ENCODE peak calls at places on chromosomes 4 and X, in four cellular contexts. B is cardiac muscle cell, Q is vagina, F is mammary epithelial cell. C is an unnamed sample. For H3K4me1, the result is how much of the 10 kb centered on the place peaks cover.

GRCh38 chrX:20693071-20693470 is 426.4 kb upstream of the RPS6KA3 start:
- DNase-seq in F (no peak), Q (no peak), B (no peak), C (no peak)

GRCh38 chr4:106096454-106096853 is 201.2 kb downstream of the NPNT start:
- DNase-seq in F (no peak), B (no peak), Q (no peak), C (no peak)

GRCh38 chrX:30278365-30278764 is 30.8 kb downstream of the NR0B1 start:
- DNase-seq in F (peak), Q (no peak), B (peak), C (no peak)

GRCh38 chr4:156505341-156505955 is 466.2 kb downstream of the PDGFC start:
- DNase-seq in Q (no peak), F (no peak), B (peak), C (peak)

GRCh38 chrX:47579537-47579936 is 2.7 kb upstream of the TIMP1 start:
- DNase-seq in F (no peak), B (peak), Q (peak), C (no peak)

GRCh38 chrX:134764202-134764785 is 106.0 kb upstream of the PLAC1 start:
- DNase-seq in F (peak), B (peak), Q (no peak), C (no peak)

GRCh38 chr4:11368701-11369115 is 60.0 kb downstream of the HS3ST1 start:
- DNase-seq in B (no peak), F (no peak), Q (no peak), C (no peak)

GRCh38 chr4:114598191-114599121 is at the start of gene UGT8:
- DNase-seq in Q (no peak), B (peak), F (peak), C (peak)

GRCh38 chr4:171629182-171629581 is 184.0 kb upstream of the GALNTL6 start:
- DNase-seq in B (no peak), Q (no peak), F (no peak), C (no peak)

GRCh38 chrX:24647257-24648058 is at the start of gene PCYT1B:
- DNase-seq in B (peak), Q (no peak), F (peak), C (peak)

GRCh38 chr4:168203233-168203911 is 111.0 kb downstream of the ANXA10 start:
- DNase-seq in Q (no peak), B (no peak), F (no peak), C (no peak)

GRCh38 chrX:137212078-137212632 is 178.4 kb upstream of the GPR101 start:
- DNase-seq in Q (no peak), F (no peak), B (no peak), C (no peak)

GRCh38 chr4:128386761-128387599 is 99.4 kb upstream of the PGRMC2 start:
- DNase-seq in Q (peak), F (peak), B (peak), C (peak)

GRCh38 chr4:184383497-184384055 is 90.8 kb downstream of the IRF2 start:
- DNase-seq in B (peak), F (peak), Q (no peak), C (peak)

GRCh38 chr4:8344387-8344786 is 74.8 kb downstream of the HTRA3 start:
- DNase-seq in F (no peak), B (no peak), Q (peak), C (peak)
- TF ChIP-seq CTCF in F (no peak), B (no peak), Q (no peak), C (no peak)

GRCh38 chrX:19094654-19095053 is 27.6 kb downstream of the ADGRG2 start:
- DNase-seq in F (no peak), Q (no peak), B (no peak), C (no peak)
- H3K4me1 ChIP-seq in F (under half), Q (under half), B (under half), C (under half)

DNA sequence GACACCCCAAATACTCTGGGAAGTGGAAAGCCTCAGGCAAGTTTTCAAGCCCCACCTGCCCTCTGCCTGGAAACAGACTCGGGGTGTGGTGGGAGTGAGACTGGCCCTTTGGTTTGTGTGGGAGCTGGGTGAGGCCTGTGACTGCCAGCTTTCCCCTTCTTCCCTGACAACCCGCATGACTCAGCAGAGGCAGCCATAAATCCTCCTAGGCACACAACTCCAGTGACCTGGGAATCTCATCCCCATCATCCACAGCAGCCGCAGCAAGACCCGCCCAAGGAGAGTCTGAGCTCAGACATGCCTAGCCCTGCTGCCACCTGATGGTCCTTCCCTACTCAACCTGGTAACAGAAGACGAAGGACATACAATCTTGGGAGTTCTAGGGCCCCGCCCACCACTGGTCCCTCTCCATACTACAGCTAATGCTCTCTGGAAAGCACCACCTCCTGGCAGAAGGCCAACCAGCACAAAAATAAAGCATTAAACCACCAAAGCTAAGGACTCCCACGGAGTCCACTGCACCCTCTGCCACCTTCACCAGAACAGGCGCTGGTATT is 30.7 kb downstream of the GATB start:
- DNase-seq in B (no peak), Q (peak), F (peak), C (peak)
- TF ChIP-seq CTCF in B (no peak), Q (no peak), F (peak), C (peak)

GRCh38 chr4:159363376-159363775 is 260.5 kb downstream of the RAPGEF2 start:
- DNase-seq in B (no peak), F (no peak), Q (no peak), C (no peak)
- H3K4me1 ChIP-seq in B (under half), F (under half), Q (under half), C (under half)

GRCh38 chrX:39733745-39734144 is 364.0 kb downstream of the BCOR start:
- DNase-seq in Q (no peak), B (no peak), F (no peak), C (no peak)
- TF ChIP-seq CTCF in Q (no peak), B (no peak), F (no peak), C (no peak)